ENCODE peak calls at places on chromosomes 16 and 17, in four cellular contexts. P is NCI-H446, O is T-helper 2 cell, K is COR-L47. D is an unnamed sample.

GRCh38 chr17:73156166-73156840 is 8.5 kb upstream of the SSTR2 start:
- DNase-seq in O (no peak), K (no peak), P (peak), D (peak)

GRCh38 chr16:87017388-87018012 is 299.7 kb downstream of the C16orf95 start:
- DNase-seq in K (no peak), P (no peak), O (no peak), D (peak)

GRCh38 chr17:81153340-81153803 is 11.9 kb upstream of the PVALEF start:
- DNase-seq in K (no peak), O (no peak), P (no peak), D (peak)

GRCh38 chr17:77356109-77356689 is 215.4 kb downstream of the SEC14L1 start:
- DNase-seq in O (no peak), P (no peak), K (no peak), D (no peak)

GRCh38 chr17:72353502-72353901 is 232.7 kb downstream of the SOX9 start:
- DNase-seq in O (no peak), K (no peak), P (no peak), D (no peak)

GRCh38 chr17:78358538-78359215 is 1.2 kb downstream of the SOCS3 start:
- DNase-seq in P (no peak), K (no peak), O (no peak), D (peak)

GRCh38 chr16:55815320-55815719 is 17.6 kb downstream of the CES1 start:
- DNase-seq in K (no peak), O (no peak), P (no peak), D (no peak)

GRCh38 chr17:45307290-45308015 is 9.4 kb downstream of the MAP3K14 start:
- DNase-seq in K (no peak), P (peak), O (no peak), D (peak)

GRCh38 chr16:21613361-21613760 is 14.0 kb downstream of the METTL9 start:
- DNase-seq in O (no peak), K (no peak), P (no peak), D (no peak)

GRCh38 chr16:23064642-23065041 is 84.6 kb downstream of the USP31 start:
- DNase-seq in P (no peak), O (no peak), K (no peak), D (no peak)

GRCh38 chr16:86198201-86199118 is 299.5 kb downstream of the IRF8 start:
- DNase-seq in P (no peak), O (no peak), K (no peak), D (no peak)

GRCh38 chr17:65249774-65250173 is 112.6 kb downstream of the RGS9 start:
- DNase-seq in P (no peak), K (no peak), O (no peak), D (no peak)

GRCh38 chr17:58121925-58122324 is 26.3 kb upstream of the OR4D1 start:
- DNase-seq in O (peak), P (no peak), K (peak), D (peak)

GRCh38 chr17:79617304-79617703 is 6.5 kb upstream of the RBFOX3 start:
- DNase-seq in P (no peak), O (no peak), K (no peak), D (no peak)

GRCh38 chr17:63698381-63698885 is 1.5 kb downstream of the LIMD2 start:
- DNase-seq in P (no peak), K (no peak), O (no peak), D (no peak)

GRCh38 chr17:16491131-16491702 is 776 bp downstream of the LRRC75A start:
- DNase-seq in K (no peak), P (no peak), O (no peak), D (no peak)

GRCh38 chr17:47717845-47718621 is 15.0 kb upstream of the TBX21 start:
- DNase-seq in O (no peak), P (no peak), K (no peak), D (no peak)

GRCh38 chr17:44581868-44582267 is 24.6 kb downstream of the FZD2 start:
- DNase-seq in O (no peak), P (no peak), K (peak), D (no peak)

GRCh38 chr17:17303847-17304490 is 796 bp downstream of the NT5M start:
- DNase-seq in P (no peak), O (no peak), K (no peak), D (no peak)

GRCh38 chr17:12924614-12925013 is 93.2 kb downstream of the ELAC2 start:
- DNase-seq in O (no peak), P (no peak), K (no peak), D (no peak)

GRCh38 chr17:76270770-76271668 is 5.9 kb downstream of the UBALD2 start:
- DNase-seq in O (no peak), K (no peak), P (no peak), D (no peak)

GRCh38 chr17:80262775-80263244 is 2.2 kb downstream of the RNF213 start:
- DNase-seq in P (no peak), K (no peak), O (no peak), D (no peak)

GRCh38 chr17:65177901-65178300 is 40.7 kb downstream of the RGS9 start:
- DNase-seq in K (no peak), P (no peak), O (no peak), D (peak)

GRCh38 chr17:37743612-37743874 is 1.3 kb downstream of the HNF1B start:
- DNase-seq in P (no peak), O (no peak), K (no peak), D (no peak)

GRCh38 chr16:58157239-58157638 is 28.1 kb upstream of the CFAP20 start:
- DNase-seq in K (no peak), P (no peak), O (no peak), D (no peak)

GRCh38 chr17:37608369-37609169 is 649 bp downstream of the SYNRG start:
- DNase-seq in P (no peak), K (peak), O (peak), D (peak)

GRCh38 chr17:71057448-71057847 is 888.1 kb downstream of the KCNJ2 start:
- DNase-seq in O (no peak), P (no peak), K (no peak), D (no peak)

GRCh38 chr17:10318540-10318939 is 54.3 kb downstream of the MYH13 start:
- DNase-seq in K (no peak), P (no peak), O (no peak), D (no peak)

GRCh38 chr17:5126719-5127488 is 11.1 kb downstream of the USP6 start:
- DNase-seq in O (no peak), P (no peak), K (no peak), D (no peak)

GRCh38 chr17:43851744-43852143 is 4.8 kb downstream of the CD300LG start:
- DNase-seq in O (no peak), K (no peak), P (no peak), D (no peak)

D was measured in astrocyte of the spinal cord.